ENCODE peak calls at places on chromosomes 2 and 18, in five cellular contexts. One of them, this sample, is unnamed. For H3K4me1, the result is how much of the 10 kb centered on the place peaks cover.

GRCh38 chr18:2515908-2516625 is 55.2 kb downstream of the METTL4 start:
- DNase-seq in tibial artery: no peak
- DNase-seq in GM23338: no peak
- DNase-seq in right atrium auricular region: no peak
- DNase-seq in body of pancreas: no peak
- DNase-seq in this sample: no peak

GRCh38 chr2:152826880-152827279 is 108.5 kb downstream of the ARL6IP6 start:
- DNase-seq in tibial artery: no peak
- DNase-seq in GM23338: no peak
- DNase-seq in right atrium auricular region: no peak
- DNase-seq in body of pancreas: no peak
- DNase-seq in this sample: no peak

GRCh38 chr2:191009541-191010374 is 4.2 kb downstream of the STAT1 start:
- DNase-seq in tibial artery: no peak
- DNase-seq in GM23338: no peak
- DNase-seq in right atrium auricular region: no peak
- DNase-seq in body of pancreas: no peak
- DNase-seq in this sample: no peak

GRCh38 chr2:183605440-183605839 is 481.2 kb downstream of the NUP35 start:
- DNase-seq in tibial artery: no peak
- DNase-seq in GM23338: no peak
- DNase-seq in right atrium auricular region: no peak
- DNase-seq in body of pancreas: no peak
- DNase-seq in this sample: no peak

GRCh38 chr2:201500534-201500933 is 49.0 kb downstream of the STRADB start:
- DNase-seq in tibial artery: no peak
- DNase-seq in GM23338: no peak
- DNase-seq in right atrium auricular region: no peak
- DNase-seq in body of pancreas: no peak
- DNase-seq in this sample: no peak

GRCh38 chr2:38037325-38037724 is 38.6 kb downstream of the CYP1B1 start:
- DNase-seq in tibial artery: no peak
- DNase-seq in GM23338: no peak
- DNase-seq in right atrium auricular region: no peak
- DNase-seq in body of pancreas: no peak
- DNase-seq in this sample: no peak

GRCh38 chr2:32864337-32864736 is 82.4 kb upstream of the LTBP1 start:
- DNase-seq in tibial artery: no peak
- DNase-seq in GM23338: no peak
- DNase-seq in right atrium auricular region: no peak
- DNase-seq in body of pancreas: no peak
- DNase-seq in this sample: no peak

GRCh38 chr2:227503433-227504406 is 31.8 kb downstream of the AGFG1 start:
- DNase-seq in tibial artery: peak
- DNase-seq in GM23338: no peak
- DNase-seq in right atrium auricular region: no peak
- DNase-seq in body of pancreas: peak
- DNase-seq in this sample: peak

GRCh38 chr2:65453916-65454315 is 21.5 kb upstream of the SPRED2 start:
- DNase-seq in tibial artery: no peak
- DNase-seq in GM23338: no peak
- DNase-seq in right atrium auricular region: no peak
- DNase-seq in body of pancreas: no peak
- DNase-seq in this sample: no peak

GRCh38 chr2:190407662-190408537 is at the start of gene MFSD6:
- DNase-seq in tibial artery: no peak
- DNase-seq in GM23338: peak
- DNase-seq in right atrium auricular region: no peak
- DNase-seq in body of pancreas: peak
- DNase-seq in this sample: peak

GRCh38 chr18:6219116-6219717 is 195.5 kb downstream of the L3MBTL4 start:
- DNase-seq in tibial artery: no peak
- DNase-seq in GM23338: peak
- DNase-seq in right atrium auricular region: no peak
- DNase-seq in body of pancreas: no peak
- DNase-seq in this sample: no peak

GRCh38 chr2:240460781-240461431 is 25.4 kb downstream of the GPC1 start:
- DNase-seq in tibial artery: peak
- DNase-seq in GM23338: peak
- DNase-seq in right atrium auricular region: no peak
- DNase-seq in body of pancreas: peak
- DNase-seq in this sample: peak

GRCh38 chr2:151182396-151182795 is 79.3 kb downstream of the RBM43 start:
- DNase-seq in tibial artery: no peak
- DNase-seq in GM23338: no peak
- DNase-seq in right atrium auricular region: no peak
- DNase-seq in body of pancreas: no peak
- DNase-seq in this sample: no peak

GRCh38 chr18:28099237-28099636 is 77.7 kb downstream of the CDH2 start:
- DNase-seq in tibial artery: no peak
- DNase-seq in GM23338: no peak
- DNase-seq in right atrium auricular region: no peak
- DNase-seq in body of pancreas: no peak
- DNase-seq in this sample: no peak

GRCh38 chr2:94923196-94923595 is 52.0 kb downstream of the TEKT4 start:
- DNase-seq in tibial artery: no peak
- DNase-seq in GM23338: no peak
- DNase-seq in right atrium auricular region: no peak
- DNase-seq in body of pancreas: no peak
- DNase-seq in this sample: no peak

GRCh38 chr18:6270791-6271216 is 143.9 kb downstream of the L3MBTL4 start:
- DNase-seq in tibial artery: no peak
- DNase-seq in GM23338: no peak
- DNase-seq in right atrium auricular region: no peak
- DNase-seq in body of pancreas: no peak
- DNase-seq in this sample: no peak

GRCh38 chr2:197327776-197328169 is 17.2 kb upstream of the ANKRD44 start:
- DNase-seq in tibial artery: no peak
- DNase-seq in GM23338: no peak
- DNase-seq in right atrium auricular region: no peak
- DNase-seq in body of pancreas: no peak
- DNase-seq in this sample: no peak

GRCh38 chr2:177169810-177170514 is 42.6 kb upstream of the HNRNPA3 start:
- DNase-seq in tibial artery: no peak
- DNase-seq in GM23338: no peak
- DNase-seq in right atrium auricular region: no peak
- DNase-seq in body of pancreas: no peak
- DNase-seq in this sample: no peak

GRCh38 chr2:18167871-18168270 is 289.4 kb downstream of the KCNS3 start:
- DNase-seq in tibial artery: no peak
- DNase-seq in GM23338: no peak
- DNase-seq in right atrium auricular region: no peak
- DNase-seq in body of pancreas: no peak
- DNase-seq in this sample: no peak

GRCh38 chr2:100207411-100207885 is 65.1 kb upstream of the AFF3 start:
- DNase-seq in tibial artery: no peak
- DNase-seq in GM23338: no peak
- DNase-seq in right atrium auricular region: no peak
- DNase-seq in body of pancreas: no peak
- DNase-seq in this sample: no peak

DNA sequence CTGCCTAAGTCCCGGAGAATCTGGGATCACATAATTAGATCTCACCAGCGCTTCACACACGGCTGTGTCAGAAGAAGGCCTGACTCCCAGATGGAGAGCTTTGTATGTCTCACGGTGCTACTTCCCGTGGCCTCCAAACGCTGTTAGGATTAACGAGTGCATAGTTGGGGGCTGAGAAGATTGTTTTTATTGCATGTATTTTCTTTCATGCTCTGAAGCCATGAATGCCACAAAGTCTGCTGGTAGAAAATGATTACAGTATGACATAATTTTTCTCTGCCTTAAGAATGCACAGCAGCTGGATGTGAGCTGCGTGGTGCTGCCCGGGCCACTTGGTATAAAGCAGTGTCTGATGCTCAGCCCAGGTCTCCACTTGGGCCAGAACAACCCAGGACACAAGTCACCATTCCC is 166.5 kb downstream of the SEPTIN10 start:
- DNase-seq in tibial artery: peak
- DNase-seq in GM23338: no peak
- DNase-seq in right atrium auricular region: no peak
- DNase-seq in body of pancreas: no peak
- DNase-seq in this sample: no peak
- H3K4me1 ChIP-seq in tibial artery: under half
- H3K4me1 ChIP-seq in GM23338: under half
- H3K4me1 ChIP-seq in right atrium auricular region: under half
- H3K4me1 ChIP-seq in body of pancreas: under half
- H3K4me1 ChIP-seq in this sample: under half

GRCh38 chr2:147174824-147175254 is 670.0 kb upstream of the ACVR2A start:
- DNase-seq in tibial artery: no peak
- DNase-seq in GM23338: peak
- DNase-seq in right atrium auricular region: no peak
- DNase-seq in body of pancreas: no peak
- DNase-seq in this sample: no peak

GRCh38 chr2:147173798-147174197 is 671.0 kb upstream of the ACVR2A start:
- DNase-seq in tibial artery: no peak
- DNase-seq in GM23338: no peak
- DNase-seq in right atrium auricular region: no peak
- DNase-seq in body of pancreas: no peak
- DNase-seq in this sample: no peak

GRCh38 chr2:147172493-147173185 is 672.2 kb upstream of the ACVR2A start:
- DNase-seq in tibial artery: no peak
- DNase-seq in GM23338: no peak
- DNase-seq in right atrium auricular region: no peak
- DNase-seq in body of pancreas: no peak
- DNase-seq in this sample: no peak

GRCh38 chr2:147171961-147172360 is 672.9 kb upstream of the ACVR2A start:
- DNase-seq in tibial artery: no peak
- DNase-seq in GM23338: no peak
- DNase-seq in right atrium auricular region: no peak
- DNase-seq in body of pancreas: no peak
- DNase-seq in this sample: no peak

DNA sequence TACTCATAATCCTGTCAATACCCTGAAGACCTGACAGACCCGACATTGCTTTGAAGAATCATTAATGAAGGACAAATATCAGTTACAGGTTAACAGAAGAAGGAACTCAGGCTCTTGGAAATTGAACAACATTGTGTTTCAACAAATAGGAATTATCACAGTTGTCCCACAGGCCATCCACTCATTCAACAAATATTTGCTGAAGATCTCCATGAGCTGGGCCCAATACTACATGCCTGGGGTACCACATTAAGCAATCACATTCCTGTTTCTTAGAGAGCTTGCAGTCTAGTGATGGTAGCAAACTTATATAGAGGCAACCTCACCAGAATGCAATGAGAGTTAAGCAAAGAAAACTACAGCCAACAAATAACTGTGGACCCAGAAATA is 671.6 kb upstream of the ACVR2A start:
- DNase-seq in tibial artery: no peak
- DNase-seq in GM23338: no peak
- DNase-seq in right atrium auricular region: no peak
- DNase-seq in body of pancreas: no peak
- DNase-seq in this sample: no peak
- H3K4me1 ChIP-seq in tibial artery: under half
- H3K4me1 ChIP-seq in GM23338: under half
- H3K4me1 ChIP-seq in right atrium auricular region: under half
- H3K4me1 ChIP-seq in body of pancreas: under half
- H3K4me1 ChIP-seq in this sample: under half

GRCh38 chr2:175687465-175687864 is 314.6 kb downstream of the LNPK start:
- DNase-seq in tibial artery: no peak
- DNase-seq in GM23338: no peak
- DNase-seq in right atrium auricular region: no peak
- DNase-seq in body of pancreas: no peak
- DNase-seq in this sample: no peak

GRCh38 chr2:175686002-175686401 is 316.1 kb downstream of the LNPK start:
- DNase-seq in tibial artery: no peak
- DNase-seq in GM23338: no peak
- DNase-seq in right atrium auricular region: no peak
- DNase-seq in body of pancreas: no peak
- DNase-seq in this sample: no peak

GRCh38 chr2:175690113-175690716 is 311.9 kb downstream of the LNPK start:
- DNase-seq in tibial artery: no peak
- DNase-seq in GM23338: peak
- DNase-seq in right atrium auricular region: no peak
- DNase-seq in body of pancreas: peak
- DNase-seq in this sample: peak

GRCh38 chr2:175684466-175684865 is 317.6 kb downstream of the LNPK start:
- DNase-seq in tibial artery: no peak
- DNase-seq in GM23338: peak
- DNase-seq in right atrium auricular region: no peak
- DNase-seq in body of pancreas: no peak
- DNase-seq in this sample: no peak

DNA sequence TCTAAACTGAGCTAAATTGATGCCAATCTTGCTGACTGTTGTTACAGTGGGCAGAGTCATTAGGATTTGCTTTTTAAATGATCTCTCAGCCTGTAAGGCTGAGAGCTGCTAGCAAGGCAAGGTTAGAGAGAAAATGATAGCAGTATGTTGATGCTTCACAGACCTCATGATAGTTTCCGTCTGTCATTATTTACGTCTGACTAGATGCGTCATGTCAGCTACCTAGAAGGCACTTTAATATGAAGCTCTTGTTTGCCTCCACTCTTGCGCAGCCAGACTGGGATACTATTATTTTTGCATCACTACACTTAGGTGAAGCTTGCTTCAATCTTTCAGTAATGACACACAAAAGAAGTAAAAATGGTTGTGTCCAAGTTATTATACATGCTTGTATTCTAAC is 313.8 kb downstream of the LNPK start:
- DNase-seq in tibial artery: no peak
- DNase-seq in GM23338: no peak
- DNase-seq in right atrium auricular region: no peak
- DNase-seq in body of pancreas: no peak
- DNase-seq in this sample: no peak
- H3K4me1 ChIP-seq in tibial artery: under half
- H3K4me1 ChIP-seq in GM23338: under half
- H3K4me1 ChIP-seq in right atrium auricular region: under half
- H3K4me1 ChIP-seq in body of pancreas: under half
- H3K4me1 ChIP-seq in this sample: under half

GRCh38 chr2:71864085-71864484 is 283.6 kb downstream of the CYP26B1 start:
- DNase-seq in tibial artery: no peak
- DNase-seq in GM23338: no peak
- DNase-seq in right atrium auricular region: no peak
- DNase-seq in body of pancreas: no peak
- DNase-seq in this sample: no peak
- H3K4me1 ChIP-seq in tibial artery: under half
- H3K4me1 ChIP-seq in GM23338: under half
- H3K4me1 ChIP-seq in right atrium auricular region: under half
- H3K4me1 ChIP-seq in body of pancreas: under half
- H3K4me1 ChIP-seq in this sample: under half

GRCh38 chr2:128446049-128446811 is 127.6 kb upstream of the HS6ST1 start:
- DNase-seq in tibial artery: peak
- DNase-seq in GM23338: no peak
- DNase-seq in right atrium auricular region: peak
- DNase-seq in body of pancreas: peak
- DNase-seq in this sample: no peak
- H3K4me1 ChIP-seq in tibial artery: under half
- H3K4me1 ChIP-seq in GM23338: under half
- H3K4me1 ChIP-seq in right atrium auricular region: under half
- H3K4me1 ChIP-seq in body of pancreas: under half
- H3K4me1 ChIP-seq in this sample: under half

GRCh38 chr2:158121252-158121651 is 19.6 kb downstream of the UPP2 start:
- DNase-seq in tibial artery: no peak
- DNase-seq in GM23338: no peak
- DNase-seq in right atrium auricular region: no peak
- DNase-seq in body of pancreas: no peak
- DNase-seq in this sample: no peak
- H3K4me1 ChIP-seq in tibial artery: under half
- H3K4me1 ChIP-seq in GM23338: under half
- H3K4me1 ChIP-seq in right atrium auricular region: under half
- H3K4me1 ChIP-seq in body of pancreas: under half
- H3K4me1 ChIP-seq in this sample: under half

GRCh38 chr2:101714098-101714497 is 16.6 kb downstream of the MAP4K4 start:
- DNase-seq in tibial artery: no peak
- DNase-seq in GM23338: no peak
- DNase-seq in right atrium auricular region: no peak
- DNase-seq in body of pancreas: no peak
- DNase-seq in this sample: no peak
- H3K4me1 ChIP-seq in tibial artery: under half
- H3K4me1 ChIP-seq in GM23338: under half
- H3K4me1 ChIP-seq in right atrium auricular region: under half
- H3K4me1 ChIP-seq in body of pancreas: under half
- H3K4me1 ChIP-seq in this sample: under half

This sample was measured in transverse colon.